ENCODE peak calls at places on chromosomes 13 and 19, in five cellular contexts. A is H1, V is trophoblast cell, N is neuronal stem cell, C is H9. I is an unnamed sample.

GRCh38 chr19:31639306-31639705 is 290.1 kb upstream of the TSHZ3 start:
- DNase-seq in A (no peak), N (no peak), C (no peak), V (no peak), I (peak; percentile 37)

GRCh38 chr19:33432408-33433170 is 59.1 kb downstream of the CEBPG start:
- DNase-seq in C (no peak), A (no peak), N (no peak), V (no peak), I (no peak)

GRCh38 chr13:93727301-93728141 is 500.9 kb downstream of the GPC6 start:
- DNase-seq in V (no peak), N (no peak), A (no peak), C (no peak), I (peak; percentile 59)

GRCh38 chr19:56933014-56933705 is 92.6 kb upstream of the PEG3 start:
- DNase-seq in V (no peak), N (no peak), C (no peak), A (no peak), I (no peak)

GRCh38 chr13:76903544-76904162 is 17.4 kb upstream of the KCTD12 start:
- DNase-seq in C (peak; percentile 70), V (peak; percentile 87), A (peak; percentile 75), N (peak; percentile 64), I (peak; percentile 79)

GRCh38 chr19:32890841-32891240 is 21.3 kb upstream of the SLC7A9 start:
- DNase-seq in C (no peak), N (no peak), V (no peak), A (no peak), I (no peak)

GRCh38 chr13:30443957-30444404 is 21.7 kb downstream of the UBE2L5 start:
- DNase-seq in C (no peak), V (no peak), A (no peak), N (no peak), I (no peak)

GRCh38 chr13:66329988-66330429 is 900.1 kb downstream of the PCDH9 start:
- DNase-seq in V (no peak), C (no peak), A (no peak), N (no peak), I (no peak)

GRCh38 chr19:36686365-36687213 is 823 bp upstream of the ZNF567 start:
- DNase-seq in V (no peak), A (peak; percentile 41), N (no peak), C (no peak), I (peak; percentile 8)

GRCh38 chr13:45107539-45107938 is 12.8 kb upstream of the GTF2F2 start:
- DNase-seq in A (no peak), V (no peak), N (no peak), C (no peak), I (no peak)

GRCh38 chr13:85653681-85654080 is 145.5 kb downstream of the SLITRK6 start:
- DNase-seq in V (no peak), C (no peak), A (no peak), N (no peak), I (no peak)

GRCh38 chr19:4391701-4392543 is 8.4 kb downstream of the SH3GL1 start:
- DNase-seq in C (no peak), A (no peak), N (no peak), V (peak; percentile 98), I (peak; percentile 70)

GRCh38 chr13:109968876-109969577 is 182.6 kb upstream of the IRS2 start:
- DNase-seq in V (no peak), N (no peak), A (no peak), C (no peak), I (no peak)

GRCh38 chr13:76296751-76297150 is 589.5 kb downstream of the KCTD12 start:
- DNase-seq in A (no peak), N (no peak), C (no peak), V (peak; percentile 69), I (no peak)

GRCh38 chr13:87274209-87274819 is 396.9 kb upstream of the SLITRK5 start:
- DNase-seq in N (peak; percentile 60), V (peak; percentile 7), C (peak; percentile 36), A (peak; percentile 72), I (peak; percentile 57)

GRCh38 chr19:10390652-10391286 is 10.4 kb upstream of the TYK2 start:
- DNase-seq in N (peak; percentile 68), A (peak; percentile 88), C (peak; percentile 85), V (peak; percentile 77), I (peak; percentile 73)

GRCh38 chr13:34352958-34353357 is 535.0 kb downstream of the RFC3 start:
- DNase-seq in C (no peak), A (no peak), N (no peak), V (no peak), I (no peak)

GRCh38 chr19:57570707-57571106 is 8.0 kb downstream of the ZNF416 start:
- DNase-seq in N (no peak), A (no peak), C (no peak), V (no peak), I (no peak)

GRCh38 chr19:44890366-44891015 is 563 bp upstream of the TOMM40 start:
- DNase-seq in V (peak; percentile 100), N (peak; percentile 100), A (peak; percentile 99), C (peak; percentile 100), I (peak; percentile 100)

GRCh38 chr13:46041335-46041934 is 11.1 kb downstream of the ZC3H13 start:
- DNase-seq in V (peak; percentile 2), A (no peak), N (no peak), C (no peak), I (no peak)

GRCh38 chr19:58474997-58475713 is 997 bp upstream of the ZNF446 start:
- DNase-seq in N (no peak), A (no peak), C (peak; percentile 18), V (no peak), I (no peak)

GRCh38 chr13:25764378-25764777 is 287.4 kb downstream of the SHISA2 start:
- DNase-seq in V (no peak), C (no peak), A (no peak), N (no peak), I (no peak)

GRCh38 chr13:110340812-110341444 is 33.8 kb downstream of the COL4A2 start:
- DNase-seq in N (no peak), A (no peak), V (peak; percentile 86), C (no peak), I (peak; percentile 97)

GRCh38 chr19:4575267-4575793 is 15.8 kb upstream of the SEMA6B start:
- DNase-seq in A (peak; percentile 76), V (no peak), N (no peak), C (peak; percentile 92), I (peak; percentile 96)

DNA sequence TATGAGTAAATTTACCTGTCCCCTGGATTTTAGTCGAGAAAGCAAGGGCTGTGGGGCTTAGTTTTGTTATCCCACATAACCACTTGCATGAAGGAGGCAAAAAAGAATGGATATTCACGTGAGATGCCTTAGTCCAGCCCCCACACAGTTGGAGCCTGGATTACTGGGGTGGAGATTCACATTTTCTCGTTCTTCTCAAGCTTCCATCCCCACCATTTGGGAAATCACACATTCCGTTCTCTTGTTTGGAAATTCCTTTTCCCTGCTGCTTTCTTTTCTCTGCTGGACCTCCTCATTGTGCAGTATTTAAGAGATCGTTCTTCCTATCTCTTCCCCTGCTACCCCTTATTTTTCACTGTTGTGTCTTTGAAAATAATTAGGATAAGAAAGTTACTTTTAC is 45.1 kb upstream of the FARP1 start:
- DNase-seq in A (no peak), N (peak; percentile 47), V (no peak), C (no peak), I (no peak)
- H2BK12ac ChIP-seq in A (no peak overlapping the region), N (no peak overlapping the region), V (no peak overlapping the region), C (no peak overlapping the region), I (peak overlapping the region; percentile 56)

DNA sequence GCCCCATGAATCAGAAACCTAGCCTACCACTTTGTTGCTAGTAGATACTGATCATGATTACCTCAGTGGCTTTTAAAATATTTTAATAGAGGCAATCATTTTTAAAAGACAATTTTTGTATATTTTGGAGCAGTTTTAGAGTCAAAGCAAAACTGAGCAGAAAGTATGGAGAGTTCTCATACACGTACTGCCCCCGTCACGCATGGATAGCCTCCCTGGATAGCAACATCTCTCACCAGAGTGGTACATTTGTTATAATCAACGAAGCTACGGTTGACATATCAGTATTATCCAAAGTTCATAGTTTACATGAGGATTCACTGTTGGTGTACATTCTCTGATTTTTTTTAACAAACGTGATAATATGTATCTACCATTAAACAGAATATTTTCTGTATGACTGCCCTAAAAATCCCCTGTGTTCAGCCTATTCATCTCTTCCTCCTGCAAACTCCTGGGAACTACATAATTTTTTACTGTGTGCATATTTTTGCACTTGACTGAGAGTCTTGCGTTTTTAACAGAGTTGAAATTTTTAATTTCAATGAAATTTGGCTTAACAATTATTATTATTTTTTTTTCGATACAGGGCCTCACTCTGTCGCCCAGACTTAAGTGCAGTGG is 1436.8 kb upstream of the PCDH9 start:
- DNase-seq in V (no peak), A (no peak), C (no peak), N (no peak), I (no peak)
- H3K27me3 ChIP-seq in V (no peaks in the 10 kb centered on the region), A (no peaks in the 10 kb centered on the region), C (no peaks in the 10 kb centered on the region), N (no peaks in the 10 kb centered on the region), I (no peaks in the 10 kb centered on the region)

GRCh38 chr19:1850809-1851544 is 2.7 kb upstream of the REXO1 start:
- DNase-seq in V (peak; percentile 21), N (no peak), C (peak; percentile 63), A (no peak), I (no peak)

GRCh38 chr19:1852294-1852646 is 4.0 kb upstream of the REXO1 start:
- DNase-seq in V (no peak), C (no peak), N (no peak), A (no peak), I (no peak)

GRCh38 chr19:1852729-1853128 is 4.4 kb upstream of the REXO1 start:
- DNase-seq in A (no peak), N (no peak), V (no peak), C (no peak), I (no peak)

GRCh38 chr19:1853295-1854031 is 5.2 kb upstream of the REXO1 start:
- DNase-seq in C (peak; percentile 90), N (no peak), A (peak; percentile 98), V (peak; percentile 90), I (peak; percentile 81)

GRCh38 chr19:1851581-1852293 is 3.5 kb upstream of the REXO1 start:
- DNase-seq in V (no peak), A (no peak), N (no peak), C (no peak), I (no peak)
- H2BK12ac ChIP-seq in V (no peak overlapping the region), A (no peak overlapping the region), N (no peak overlapping the region), C (no peak overlapping the region), I (no peak overlapping the region)

GRCh38 chr19:41930926-41931592 is 2.8 kb upstream of the ERFL start:
- DNase-seq in N (no peak), V (no peak), C (peak; percentile 84), A (peak; percentile 84), I (no peak)
- H3K27me3 ChIP-seq in N (peaks cover 89% of the 10 kb centered on the region), V (peaks cover 74% of the 10 kb centered on the region), C (peaks cover 86% of the 10 kb centered on the region), A (peaks cover 97% of the 10 kb centered on the region), I (peaks cover 85% of the 10 kb centered on the region)

GRCh38 chr13:74678308-74678958 is 544.2 kb upstream of the KLF12 start:
- DNase-seq in A (no peak), V (no peak), N (no peak), C (no peak), I (peak; percentile 10)

GRCh38 chr13:74687452-74688180 is 553.4 kb upstream of the KLF12 start:
- DNase-seq in V (no peak), A (no peak), N (peak; percentile 66), C (no peak), I (no peak)

GRCh38 chr13:74683411-74683810 is 549.2 kb upstream of the KLF12 start:
- DNase-seq in C (no peak), V (no peak), A (no peak), N (no peak), I (no peak)

DNA sequence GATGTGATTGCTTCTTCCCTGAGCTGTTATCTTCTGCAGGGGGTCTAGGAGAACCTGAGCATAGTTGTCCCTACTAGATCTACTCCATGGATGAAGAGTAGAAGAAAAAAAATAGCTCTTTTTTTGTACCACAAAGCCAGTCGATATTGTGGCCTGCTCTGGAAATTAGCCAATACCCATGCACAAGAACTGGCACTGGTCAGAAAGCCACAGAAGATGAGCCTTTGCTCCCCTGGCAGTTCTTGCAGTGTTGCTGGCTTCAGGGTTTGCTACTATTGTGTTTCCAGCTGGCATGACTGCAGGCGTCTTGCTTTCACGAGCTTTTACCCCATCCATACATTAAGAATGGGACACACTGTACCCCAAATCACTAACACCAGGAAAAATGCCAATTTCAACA is 547.7 kb upstream of the KLF12 start:
- DNase-seq in C (no peak), V (no peak), N (no peak), A (no peak), I (no peak)
- H2BK12ac ChIP-seq in C (no peak overlapping the region), V (no peak overlapping the region), N (no peak overlapping the region), A (no peak overlapping the region), I (no peak overlapping the region)